ENCODE peak calls at places on chromosomes 7 and 10, in nine cellular contexts. M, D, S, J, Y, Z, I, X and H are unnamed samples.

GRCh38 chr7:5767066-5767465 is 14.4 kb downstream of the RNF216 start:
- DNase-seq in D (no peak), S (no peak), M (no peak), X (no peak), I (no peak), Y (no peak), Z (no peak), J (no peak), H (no peak)

GRCh38 chr10:59393349-59393748 is 31.0 kb upstream of the FAM13C start:
- DNase-seq in X (no peak), I (no peak), M (no peak), J (no peak), S (no peak), Z (no peak), D (no peak), Y (no peak), H (no peak)

GRCh38 chr10:79275431-79275851 is 71.8 kb upstream of the PPIF start:
- DNase-seq in Y (no peak), I (no peak), M (no peak), D (no peak), X (no peak), S (no peak), J (no peak), Z (no peak), H (no peak)

GRCh38 chr10:122243560-122243959 is 27.5 kb upstream of the BTBD16 start:
- DNase-seq in S (no peak), X (no peak), J (no peak), M (no peak), Y (no peak), Z (no peak), D (no peak), I (no peak), H (no peak)

GRCh38 chr10:64023926-64024465 is 502.8 kb downstream of the REEP3 start:
- DNase-seq in X (no peak), Y (no peak), I (no peak), J (no peak), Z (no peak), D (no peak), S (no peak), M (no peak), H (no peak)

GRCh38 chr7:135232720-135233119 is 918 bp upstream of the STRA8 start:
- DNase-seq in J (no peak), S (no peak), Z (no peak), D (no peak), I (no peak), M (no peak), X (no peak), Y (no peak), H (no peak)

GRCh38 chr10:52818019-52818418 is 45.4 kb upstream of the MBL2 start:
- DNase-seq in Y (no peak), X (no peak), Z (no peak), J (no peak), D (peak), I (no peak), S (peak), M (no peak), H (peak)

GRCh38 chr10:1365540-1366082 is 309.4 kb downstream of the WDR37 start:
- DNase-seq in Z (no peak), D (no peak), J (no peak), M (no peak), Y (no peak), I (no peak), X (no peak), S (no peak), H (no peak)

GRCh38 chr10:76082956-76083355 is 651.5 kb downstream of the LRMDA start:
- DNase-seq in J (no peak), D (peak), Y (no peak), I (no peak), Z (no peak), M (no peak), X (no peak), S (peak), H (no peak)

GRCh38 chr7:31107106-31108090 is 55.3 kb downstream of the ADCYAP1R1 start:
- DNase-seq in Y (no peak), D (no peak), I (no peak), J (no peak), S (no peak), M (no peak), X (no peak), Z (no peak), H (no peak)

GRCh38 chr10:93481931-93482834 is at the start of gene MYOF:
- DNase-seq in S (no peak), M (peak), I (peak), D (peak), Z (peak), J (peak), X (no peak), Y (no peak), H (peak)

GRCh38 chr10:132418520-132419416 is 21.8 kb downstream of the PWWP2B start:
- DNase-seq in Y (no peak), Z (no peak), X (no peak), J (no peak), M (no peak), S (peak), D (peak), I (no peak), H (peak)

GRCh38 chr10:124605481-124605855 is 138.7 kb downstream of the FAM53B start:
- DNase-seq in Z (no peak), X (no peak), M (no peak), D (no peak), Y (no peak), S (no peak), I (no peak), J (no peak), H (no peak)

GRCh38 chr7:50718311-50718710 is 64.4 kb downstream of the GRB10 start:
- DNase-seq in X (no peak), J (no peak), Z (no peak), S (no peak), M (no peak), I (no peak), Y (no peak), D (no peak), H (no peak)

GRCh38 chr10:68871105-68871711 is 29.9 kb upstream of the DDX50 start:
- DNase-seq in M (no peak), D (no peak), Z (no peak), S (no peak), X (no peak), Y (no peak), I (no peak), J (no peak), H (peak)

GRCh38 chr7:963236-964078 is 9.0 kb upstream of the ADAP1 start:
- DNase-seq in D (no peak), J (no peak), M (no peak), X (no peak), Z (no peak), Y (no peak), I (peak), S (no peak), H (no peak)